ENCODE peak calls at places on chromosome 1, in eight cellular contexts. N is psoas muscle, I is ascending aorta, F is lower lobe of right lung, S is mesendoderm, G is body of pancreas, D is H9, B is left ventricle myocardium inferior. P is an unnamed sample.

GRCh38 chr1:89670168-89670567 is 37.2 kb downstream of the LRRC8C start:
- DNase-seq in N (no peak), I (no peak), F (no peak), S (no peak), G (no peak), D (no peak), B (no peak), P (no peak)

GRCh38 chr1:179369751-179370341 is 4.1 kb downstream of the AXDND1 start:
- DNase-seq in N (no peak), I (no peak), F (no peak), S (peak), G (peak), D (no peak), B (no peak), P (peak)

GRCh38 chr1:11838349-11839272 is 9.0 kb downstream of the NPPA start:
- DNase-seq in N (peak), I (peak), F (peak), S (peak), G (peak), D (peak), B (peak), P (peak)

GRCh38 chr1:47477595-47478080 is 39.8 kb downstream of the FOXD2 start:
- DNase-seq in N (no peak), I (peak), F (no peak), S (no peak), G (peak), D (no peak), B (no peak), P (peak)

GRCh38 chr1:111202366-111202706 is 1.9 kb upstream of the DENND2D start:
- DNase-seq in N (no peak), I (no peak), F (no peak), S (no peak), G (no peak), D (no peak), B (no peak), P (peak)

GRCh38 chr1:37655274-37655673 is 20.6 kb upstream of the RSPO1 start:
- DNase-seq in N (no peak), I (no peak), F (no peak), S (no peak), G (no peak), D (no peak), B (no peak), P (no peak)

GRCh38 chr1:183069562-183070216 is 46.5 kb downstream of the LAMC1 start:
- DNase-seq in N (no peak), I (no peak), F (peak), S (no peak), G (peak), D (no peak), B (no peak), P (peak)

GRCh38 chr1:236603896-236604217 is 459 bp downstream of the HEATR1 start:
- DNase-seq in N (no peak), I (no peak), F (no peak), S (peak), G (no peak), D (no peak), B (no peak), P (peak)

GRCh38 chr1:111989531-111990025 is at the start of gene KCND3:
- DNase-seq in N (peak), I (peak), F (peak), S (peak), G (peak), D (no peak), B (peak), P (peak)

GRCh38 chr1:187928288-187928687 is 1099.5 kb downstream of the PLA2G4A start:
- DNase-seq in N (no peak), I (no peak), F (no peak), S (peak), G (no peak), D (peak), B (no peak), P (peak)

GRCh38 chr1:7299994-7300393 is 471.1 kb upstream of the VAMP3 start:
- DNase-seq in N (no peak), I (no peak), F (no peak), S (no peak), G (no peak), D (no peak), B (no peak), P (peak)

GRCh38 chr1:207495816-207496792 is at the start of gene CR1:
- DNase-seq in N (peak), I (no peak), F (peak), S (peak), G (peak), D (peak), B (peak), P (no peak)

GRCh38 chr1:9338354-9339250 is 45.9 kb downstream of the SPSB1 start:
- DNase-seq in N (no peak), I (no peak), F (peak), S (peak), G (peak), D (no peak), B (no peak), P (no peak)

GRCh38 chr1:235329139-235329808 is 904 bp downstream of the GGPS1 start:
- DNase-seq in N (no peak), I (peak), F (no peak), S (peak), G (peak), D (no peak), B (no peak), P (peak)

GRCh38 chr1:79373481-79374132 is 367.1 kb upstream of the ADGRL4 start:
- DNase-seq in N (no peak), I (no peak), F (no peak), S (no peak), G (peak), D (no peak), B (no peak), P (no peak)

GRCh38 chr1:233718057-233718456 is 104.2 kb downstream of the KCNK1 start:
- DNase-seq in N (no peak), I (no peak), F (no peak), S (no peak), G (no peak), D (no peak), B (no peak), P (no peak)

GRCh38 chr1:42732126-42732680 is 7.8 kb downstream of the CLDN19 start:
- DNase-seq in N (no peak), I (no peak), F (no peak), S (no peak), G (no peak), D (no peak), B (no peak), P (no peak)

GRCh38 chr1:56073206-56073605 is 506.2 kb downstream of the PLPP3 start:
- DNase-seq in N (no peak), I (no peak), F (no peak), S (no peak), G (no peak), D (no peak), B (no peak), P (no peak)

GRCh38 chr1:215397106-215397505 is 170.0 kb upstream of the KCTD3 start:
- DNase-seq in N (no peak), I (no peak), F (no peak), S (no peak), G (no peak), D (no peak), B (no peak), P (no peak)

GRCh38 chr1:6870086-6870485 is 84.8 kb downstream of the CAMTA1 start:
- DNase-seq in N (no peak), I (no peak), F (no peak), S (no peak), G (no peak), D (no peak), B (no peak), P (no peak)

DNA sequence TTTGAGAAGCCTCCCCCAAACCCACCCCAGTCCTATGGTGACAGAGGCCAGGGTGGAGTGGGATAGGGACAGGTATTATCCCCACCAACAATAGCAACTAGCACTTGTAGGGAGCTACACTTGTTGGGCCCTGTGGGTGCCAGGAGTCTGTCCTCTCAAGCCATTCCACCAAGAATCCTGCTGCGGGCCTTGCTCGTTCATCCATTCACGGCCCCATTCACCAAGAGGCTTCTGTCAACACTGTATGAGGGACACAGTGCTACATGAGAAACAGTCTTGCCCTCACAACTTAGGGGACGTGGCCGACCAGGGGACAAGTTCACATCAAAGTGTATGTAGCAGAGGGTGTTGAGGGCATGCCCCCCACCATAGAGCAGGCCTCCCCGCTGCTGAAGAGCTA is 18.9 kb downstream of the SHISA4 start:
- DNase-seq in N (no peak), I (no peak), F (no peak), S (no peak), G (no peak), D (no peak), B (no peak), P (no peak)
- H3K27ac ChIP-seq in N (peak), I (peak), F (no peak), S (no peak), G (no peak), D (no peak), B (peak), P (no peak)

GRCh38 chr1:246876423-246876822 is 55.3 kb downstream of the AHCTF1 start:
- DNase-seq in N (no peak), I (no peak), F (no peak), S (no peak), G (no peak), D (no peak), B (no peak), P (no peak)

DNA sequence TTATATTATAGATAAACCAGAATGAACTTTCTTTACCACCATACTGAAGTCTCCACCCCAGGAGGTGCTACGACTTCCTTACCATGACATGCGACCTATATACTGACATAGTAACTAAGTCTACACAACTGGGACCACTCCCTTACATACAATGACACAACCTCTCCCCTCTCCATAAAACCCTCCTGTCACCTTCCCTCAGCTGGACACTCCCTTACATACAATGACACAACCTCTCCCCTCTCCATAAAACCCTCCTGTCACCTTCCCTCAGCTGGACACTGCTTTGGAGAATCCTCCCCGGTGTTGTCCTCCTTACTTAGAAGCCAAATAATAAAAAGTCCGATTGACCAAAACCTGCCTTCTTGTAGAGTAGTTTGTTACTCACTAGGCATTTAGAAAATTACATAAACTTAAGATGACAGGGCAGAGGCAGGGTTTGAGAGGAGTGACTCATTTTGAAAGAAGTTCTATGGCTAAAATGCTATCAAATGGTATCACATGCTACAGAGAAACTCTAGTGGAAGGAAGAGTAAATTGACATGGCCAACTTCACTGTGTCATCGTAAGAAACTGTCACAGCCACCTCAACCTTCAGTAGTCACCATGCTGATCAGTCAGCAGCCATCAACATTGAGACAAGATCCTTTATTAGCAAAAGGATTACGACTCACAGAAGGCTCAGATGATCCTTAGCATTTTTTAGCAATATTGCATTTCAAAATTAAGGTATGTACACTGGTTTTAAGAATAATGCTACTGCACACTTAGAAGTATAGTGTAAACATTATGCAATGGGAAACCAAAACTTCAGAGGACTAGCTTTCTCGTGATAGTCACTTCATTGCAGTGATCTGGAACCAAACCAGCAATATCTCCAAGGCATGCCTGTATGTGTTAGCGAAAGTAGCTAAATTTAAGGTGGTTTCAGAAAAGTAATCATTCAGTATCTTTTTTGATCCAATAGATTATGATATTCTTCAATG is 56.4 kb downstream of the AHCTF1 start:
- DNase-seq in N (no peak), I (no peak), F (no peak), S (peak), G (no peak), D (no peak), B (no peak), P (peak)
- H3K27ac ChIP-seq in N (no peak), I (no peak), F (no peak), S (no peak), G (no peak), D (no peak), B (no peak), P (no peak)

GRCh38 chr1:2597441-2598328 is 11.1 kb downstream of the PRXL2B start:
- DNase-seq in N (no peak), I (peak), F (no peak), S (no peak), G (no peak), D (peak), B (no peak), P (no peak)
- H3K27ac ChIP-seq in N (no peak), I (no peak), F (no peak), S (no peak), G (no peak), D (no peak), B (no peak), P (no peak)

DNA sequence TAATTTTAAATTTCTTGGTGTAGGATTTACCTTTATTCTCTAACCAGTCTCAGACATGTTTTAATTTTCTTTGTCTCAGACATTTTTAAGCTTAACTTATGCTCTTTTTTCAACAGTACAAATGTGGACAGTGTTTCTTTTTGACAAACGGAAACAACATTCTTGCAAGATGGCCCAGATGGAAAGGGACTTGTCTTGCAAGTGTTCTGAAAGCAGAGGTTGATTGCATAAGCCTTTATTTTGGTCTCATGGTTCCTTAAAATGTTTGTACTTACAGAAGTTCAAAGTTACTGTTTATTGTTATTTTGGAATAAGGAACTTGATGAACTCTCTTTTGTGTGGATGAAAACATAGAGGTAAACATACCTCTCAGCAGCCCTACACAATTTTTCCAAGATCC is 22.9 kb downstream of the SMAP2 start:
- DNase-seq in N (no peak), I (no peak), F (no peak), S (no peak), G (no peak), D (no peak), B (no peak), P (no peak)
- H3K27ac ChIP-seq in N (no peak), I (no peak), F (peak), S (peak), G (peak), D (no peak), B (peak), P (no peak)

GRCh38 chr1:228900993-228901392 is 165.7 kb downstream of the RHOU start:
- DNase-seq in N (no peak), I (no peak), F (no peak), S (no peak), G (no peak), D (no peak), B (no peak), P (no peak)
- H3K27ac ChIP-seq in N (no peak), I (peak), F (no peak), S (no peak), G (no peak), D (no peak), B (no peak), P (no peak)

GRCh38 chr1:164644774-164645634 is 86.0 kb downstream of the PBX1 start:
- DNase-seq in N (no peak), I (no peak), F (no peak), S (no peak), G (no peak), D (no peak), B (no peak), P (peak)
- H3K27ac ChIP-seq in N (peak), I (no peak), F (no peak), S (no peak), G (peak), D (no peak), B (peak), P (no peak)